ENCODE peak calls at places on chromosomes 6 and 20, in ten cellular contexts. M, L, F, G, P, I, J, Z, T and K are unnamed samples.

GRCh38 chr6:18746727-18747126 is 359.6 kb downstream of the RNF144B start:
- DNase-seq in G (no peak), T (no peak), J (no peak), F (no peak), I (no peak), M (no peak), L (no peak), P (no peak), Z (no peak), K (no peak)

GRCh38 chr6:144007779-144008500 is at the start of gene PLAGL1:
- DNase-seq in T (peak), F (peak), J (peak), M (peak), L (peak), I (peak), G (peak), Z (no peak), P (no peak), K (peak)

GRCh38 chr6:149614352-149614751 is 34.2 kb downstream of the KATNA1 start:
- DNase-seq in P (no peak), M (no peak), G (peak), F (no peak), J (no peak), I (no peak), T (no peak), Z (no peak), L (no peak), K (no peak)

GRCh38 chr6:4620284-4621228 is 155.6 kb upstream of the CDYL start:
- DNase-seq in M (no peak), Z (no peak), T (no peak), J (no peak), I (no peak), P (no peak), G (no peak), F (no peak), L (no peak), K (no peak)

GRCh38 chr6:129667621-129668020 is 42.4 kb downstream of the ARHGAP18 start:
- DNase-seq in F (no peak), J (no peak), M (no peak), P (no peak), T (no peak), Z (no peak), I (no peak), G (no peak), L (no peak), K (no peak)

GRCh38 chr6:15894973-15895858 is 232.4 kb upstream of the DTNBP1 start:
- DNase-seq in G (no peak), L (no peak), Z (no peak), I (no peak), J (no peak), F (no peak), P (no peak), M (no peak), T (no peak), K (no peak)

GRCh38 chr6:55937227-55937626 is 61.8 kb upstream of the BMP5 start:
- DNase-seq in Z (no peak), P (no peak), F (no peak), L (no peak), G (no peak), J (no peak), T (no peak), I (no peak), M (no peak), K (no peak)

GRCh38 chr20:62202676-62203377 is 17.3 kb downstream of the HRH3 start:
- DNase-seq in Z (no peak), L (no peak), G (no peak), P (no peak), F (no peak), M (no peak), T (no peak), I (peak), J (no peak), K (no peak)

GRCh38 chr6:169292340-169293124 is 38.9 kb upstream of the THBS2 start:
- DNase-seq in G (peak), F (peak), J (no peak), Z (no peak), T (peak), M (no peak), P (peak), L (no peak), I (no peak), K (no peak)

GRCh38 chr20:40913224-40913821 is 115.3 kb upstream of the TOP1 start:
- DNase-seq in T (no peak), P (no peak), Z (no peak), F (no peak), J (no peak), I (no peak), L (no peak), M (no peak), G (no peak), K (no peak)

GRCh38 chr20:32442630-32443029 is 84.5 kb downstream of the ASXL1 start:
- DNase-seq in T (peak), M (no peak), G (no peak), F (no peak), I (no peak), Z (no peak), J (no peak), L (no peak), P (no peak), K (no peak)

GRCh38 chr20:16308754-16309153 is 264.5 kb downstream of the KIF16B start:
- DNase-seq in F (no peak), J (no peak), T (no peak), G (peak), P (no peak), M (no peak), L (no peak), Z (no peak), I (no peak), K (no peak)

GRCh38 chr20:51563597-51564332 is 21.2 kb upstream of the NFATC2 start:
- DNase-seq in T (peak), G (peak), Z (no peak), M (peak), P (peak), F (peak), I (peak), L (no peak), J (no peak), K (peak)

GRCh38 chr6:169557887-169558286 is 143.9 kb downstream of the WDR27 start:
- DNase-seq in T (no peak), M (no peak), J (no peak), P (no peak), I (no peak), F (no peak), Z (no peak), L (no peak), G (no peak), K (no peak)

GRCh38 chr6:84350397-84350796 is 123.0 kb upstream of the CEP162 start:
- DNase-seq in L (no peak), G (peak), P (no peak), I (no peak), J (no peak), F (no peak), Z (no peak), T (no peak), M (no peak), K (no peak)

GRCh38 chr20:8073024-8073832 is 53.7 kb upstream of the TMX4 start:
- DNase-seq in I (no peak), T (no peak), F (no peak), G (peak), Z (no peak), L (no peak), P (no peak), M (no peak), J (no peak), K (no peak)

GRCh38 chr20:25139061-25139705 is 56.3 kb upstream of the ENTPD6 start:
- DNase-seq in I (no peak), G (no peak), F (no peak), P (no peak), T (no peak), J (no peak), Z (no peak), L (no peak), M (no peak), K (no peak)

GRCh38 chr6:151160869-151161268 is 78.9 kb upstream of the AKAP12 start:
- DNase-seq in L (no peak), J (no peak), Z (no peak), G (no peak), I (no peak), F (peak), P (no peak), T (no peak), M (no peak), K (no peak)

GRCh38 chr20:63495771-63496403 is 3.0 kb downstream of the EEF1A2 start:
- DNase-seq in F (peak), I (peak), T (peak), Z (no peak), G (peak), L (peak), M (peak), P (no peak), J (peak), K (peak)

GRCh38 chr6:4371207-4371921 is 236.0 kb upstream of the ECI2 start:
- DNase-seq in P (peak), M (no peak), J (no peak), F (no peak), G (peak), T (no peak), I (no peak), L (no peak), Z (no peak), K (no peak)

GRCh38 chr20:35942243-35942642 is 12.1 kb downstream of the SCAND1 start:
- DNase-seq in P (no peak), Z (no peak), F (no peak), G (no peak), T (no peak), M (no peak), L (no peak), J (no peak), I (no peak), K (no peak)

GRCh38 chr6:104704191-104704590 is 155.5 kb downstream of the HACE1 start:
- DNase-seq in G (no peak), I (no peak), P (no peak), M (no peak), J (no peak), Z (no peak), F (no peak), L (no peak), T (no peak), K (no peak)

GRCh38 chr6:138371720-138372119 is 6.0 kb upstream of the SMIM28 start:
- DNase-seq in I (no peak), J (no peak), P (no peak), M (no peak), G (peak), L (no peak), Z (no peak), T (no peak), F (no peak), K (no peak)

GRCh38 chr6:168450921-168451320 is 9.9 kb downstream of the SMOC2 start:
- DNase-seq in F (no peak), M (no peak), G (no peak), P (no peak), J (no peak), T (no peak), Z (no peak), I (no peak), L (no peak), K (no peak)

GRCh38 chr6:44667226-44667625 is 279.7 kb downstream of the CDC5L start:
- DNase-seq in L (no peak), I (no peak), P (peak), F (no peak), M (no peak), J (no peak), Z (no peak), G (peak), T (no peak), K (no peak)

GRCh38 chr6:134642217-134642616 is 307.7 kb downstream of the ALDH8A1 start:
- DNase-seq in M (no peak), L (no peak), F (no peak), I (no peak), T (no peak), G (peak), P (peak), J (no peak), Z (no peak), K (no peak)

GRCh38 chr20:34834459-34834893 is 9.0 kb upstream of the NCOA6 start:
- DNase-seq in Z (no peak), M (peak), I (no peak), J (no peak), F (no peak), T (no peak), G (peak), P (no peak), L (no peak), K (no peak)

GRCh38 chr6:12369781-12370262 is 79.7 kb downstream of the EDN1 start:
- DNase-seq in J (no peak), I (no peak), L (no peak), G (no peak), F (no peak), Z (no peak), P (no peak), M (no peak), T (no peak), K (no peak)

GRCh38 chr6:43953794-43954310 is 173.4 kb downstream of the MRPL14 start:
- DNase-seq in P (no peak), I (no peak), L (no peak), G (peak), F (no peak), Z (no peak), M (peak), J (no peak), T (no peak), K (peak)

GRCh38 chr20:57438552-57438951 is 47.4 kb downstream of the RBM38 start:
- DNase-seq in P (no peak), I (no peak), M (no peak), J (no peak), F (no peak), G (no peak), L (no peak), Z (no peak), T (no peak), K (no peak)

GRCh38 chr6:135496805-135497411 is 632 bp downstream of the AHI1 start:
- DNase-seq in P (no peak), J (no peak), Z (no peak), M (no peak), G (no peak), I (no peak), T (no peak), L (no peak), F (no peak), K (no peak)

GRCh38 chr6:16007146-16007545 is 121.7 kb upstream of the MYLIP start:
- DNase-seq in M (no peak), I (no peak), P (no peak), J (no peak), G (no peak), F (no peak), T (no peak), Z (no peak), L (no peak), K (no peak)

GRCh38 chr6:54002118-54002517 is 109.1 kb upstream of the MLIP start:
- DNase-seq in P (no peak), I (no peak), M (no peak), J (no peak), L (no peak), G (no peak), F (no peak), Z (no peak), T (no peak), K (no peak)

GRCh38 chr6:43436577-43437282 is 9.4 kb downstream of the ABCC10 start:
- DNase-seq in P (peak), F (peak), M (no peak), I (peak), Z (no peak), T (peak), J (no peak), G (peak), L (no peak), K (no peak)

GRCh38 chr6:109623288-109623687 is 67.7 kb downstream of the AK9 start:
- DNase-seq in F (no peak), L (no peak), J (no peak), Z (no peak), M (no peak), G (no peak), T (no peak), P (no peak), I (no peak), K (no peak)

GRCh38 chr20:50399917-50400704 is 110.1 kb upstream of the PTPN1 start:
- DNase-seq in M (no peak), F (no peak), Z (no peak), G (no peak), L (no peak), P (no peak), I (no peak), J (no peak), T (no peak), K (no peak)

GRCh38 chr6:130426078-130426726 is 60.4 kb downstream of the TMEM200A start:
- DNase-seq in G (peak), L (no peak), Z (no peak), J (no peak), P (no peak), T (no peak), I (no peak), M (no peak), F (no peak), K (no peak)

GRCh38 chr6:107670792-107671199 is 153.3 kb downstream of the SCML4 start:
- DNase-seq in L (peak), M (no peak), G (peak), I (no peak), F (peak), P (no peak), J (no peak), T (peak), Z (no peak), K (peak)

GRCh38 chr20:14523090-14523489 is 185.7 kb upstream of the FLRT3 start:
- DNase-seq in G (no peak), M (no peak), P (no peak), L (no peak), Z (no peak), T (no peak), F (no peak), I (no peak), J (no peak), K (no peak)

GRCh38 chr20:37735541-37735940 is 41.7 kb downstream of the CTNNBL1 start:
- DNase-seq in J (no peak), G (no peak), T (no peak), I (no peak), P (no peak), Z (no peak), L (no peak), M (no peak), F (no peak), K (no peak)

GRCh38 chr6:90118581-90118980 is 178.1 kb downstream of the BACH2 start:
- DNase-seq in F (no peak), Z (no peak), T (no peak), M (no peak), J (no peak), P (no peak), I (no peak), L (no peak), G (no peak), K (no peak)
- TF ChIP-seq CTCF in F (no peak), Z (no peak), T (no peak), M (no peak), J (no peak), P (no peak), I (no peak), L (no peak), G (no peak), K (no peak)

DNA sequence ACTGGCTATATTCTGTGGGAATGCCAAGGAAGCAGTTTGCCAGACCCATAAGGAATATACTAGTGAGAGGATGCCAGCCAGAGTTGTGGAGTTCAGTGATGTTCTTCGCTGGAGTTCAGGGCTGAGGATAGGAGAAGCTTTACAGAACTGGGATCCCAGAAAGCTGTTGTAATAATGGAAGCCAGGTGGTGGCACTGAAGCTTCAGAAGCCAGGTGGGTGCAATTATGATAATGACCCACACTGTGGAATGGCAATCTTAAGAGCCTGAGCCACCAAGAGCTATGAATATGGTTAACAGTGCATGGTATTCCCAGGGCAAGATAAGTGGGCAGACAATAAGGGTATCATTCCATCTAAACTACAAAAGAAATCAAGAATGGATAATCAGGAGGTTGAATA is 25.1 kb upstream of the ENPP1 start:
- DNase-seq in T (no peak), J (no peak), M (no peak), I (no peak), G (no peak), P (no peak), F (no peak), L (no peak), Z (no peak), K (no peak)
- TF ChIP-seq CTCF in T (no peak), J (no peak), M (no peak), I (peak), G (no peak), P (no peak), F (no peak), L (no peak), Z (no peak), K (no peak)

GRCh38 chr20:3313681-3314080 is 74.7 kb upstream of the SLC4A11 start:
- DNase-seq in I (no peak), F (no peak), J (no peak), M (no peak), T (no peak), P (no peak), Z (no peak), L (no peak), G (no peak), K (no peak)

GRCh38 chr20:3315110-3315509 is 76.1 kb upstream of the SLC4A11 start:
- DNase-seq in I (no peak), Z (no peak), F (no peak), P (no peak), L (no peak), T (no peak), M (no peak), J (no peak), G (no peak), K (no peak)

GRCh38 chr20:3316131-3316530 is 77.1 kb upstream of the SLC4A11 start:
- DNase-seq in Z (no peak), T (no peak), M (no peak), J (no peak), P (no peak), I (no peak), L (no peak), F (peak), G (no peak), K (no peak)

GRCh38 chr20:3312940-3313656 is 74.1 kb upstream of the SLC4A11 start:
- DNase-seq in F (no peak), G (peak), T (no peak), J (no peak), L (no peak), Z (no peak), P (peak), I (no peak), M (no peak), K (no peak)

DNA sequence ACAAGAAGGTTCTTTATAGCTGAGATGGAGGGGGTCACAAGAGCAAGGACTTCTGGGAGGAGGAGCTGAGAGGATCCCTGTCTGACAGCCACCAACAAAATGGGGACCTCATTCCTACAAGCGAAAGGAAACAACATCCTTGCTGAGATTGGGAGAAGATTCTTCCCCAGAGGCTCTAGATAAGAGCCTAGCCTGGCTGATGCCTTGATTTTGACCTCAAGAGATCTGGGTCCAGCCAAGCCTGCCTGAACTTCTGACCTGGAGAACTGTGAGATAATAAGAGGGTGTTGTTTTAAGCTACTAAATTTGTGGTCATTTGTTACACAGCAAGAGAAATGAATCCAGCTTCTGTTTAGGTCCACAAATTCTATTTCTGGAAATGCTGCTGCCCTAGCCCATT is 75.4 kb upstream of the SLC4A11 start:
- DNase-seq in Z (no peak), T (no peak), I (no peak), J (no peak), G (no peak), M (no peak), F (no peak), P (no peak), L (no peak), K (no peak)
- TF ChIP-seq CTCF in Z (no peak), T (no peak), I (no peak), J (no peak), G (no peak), M (no peak), F (no peak), P (no peak), L (no peak), K (no peak)

DNA sequence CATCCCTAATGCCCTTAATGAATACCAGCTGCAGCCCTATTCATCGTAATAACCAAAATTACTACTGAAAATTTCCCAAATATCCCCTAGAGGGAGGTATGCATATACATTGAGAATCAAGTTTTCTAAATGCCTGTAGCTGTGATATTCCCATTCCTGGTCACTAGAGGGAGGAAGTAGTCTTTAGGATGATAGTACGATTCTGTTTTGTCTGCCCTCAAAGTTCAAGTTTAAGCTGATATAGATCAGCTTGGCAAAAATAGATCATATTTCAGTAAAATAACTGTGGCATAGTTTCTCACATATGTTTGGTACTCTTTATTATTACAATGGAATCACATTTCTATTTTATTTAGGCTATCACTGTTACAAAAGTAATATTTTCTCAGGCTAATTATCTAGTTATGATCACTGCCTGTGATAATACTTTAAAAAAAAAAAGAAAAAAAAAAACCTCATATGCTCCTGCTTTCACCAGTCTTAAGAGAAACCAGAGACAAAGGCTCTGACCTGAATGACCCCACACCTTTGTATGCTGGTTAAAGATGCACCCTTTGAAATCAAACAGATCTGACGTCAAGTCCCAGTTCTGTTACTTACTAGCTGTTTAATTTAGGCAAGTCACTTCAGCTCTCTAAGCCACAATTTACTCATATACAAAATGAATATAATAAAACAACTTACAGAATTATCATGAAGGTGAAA is 11.0 kb downstream of the TSPYL1 start:
- DNase-seq in G (peak), T (no peak), I (no peak), P (peak), J (no peak), F (no peak), L (no peak), M (no peak), Z (no peak), K (no peak)
- TF ChIP-seq CTCF in G (peak), T (peak), I (peak), P (peak), J (peak), F (peak), L (peak), M (peak), Z (peak), K (peak)

GRCh38 chr20:48723308-48724264 is 104.2 kb downstream of the PREX1 start:
- DNase-seq in J (no peak), P (no peak), T (peak), F (no peak), I (no peak), L (no peak), Z (no peak), M (no peak), G (no peak), K (no peak)
- TF ChIP-seq CTCF in J (no peak), P (peak), T (no peak), F (no peak), I (no peak), L (no peak), Z (no peak), M (no peak), G (no peak), K (no peak)